ENCODE peak calls at places on chromosomes 6 and 20, in six cellular contexts. K, F, Z, R, E and T are unnamed samples.

GRCh38 chr6:138509371-138509770 is 10.1 kb upstream of the NHSL1 start:
- DNase-seq in F (peak; percentile 53), Z (peak; percentile 16), R (peak; percentile 62), K (peak; percentile 64), E (peak; percentile 6), T (peak; percentile 89)

GRCh38 chr6:126650931-126651330 is 311.0 kb downstream of the CENPW start:
- DNase-seq in E (no peak), Z (no peak), F (no peak), R (no peak), K (no peak), T (no peak)

GRCh38 chr20:32582659-32583580 is 2.2 kb downstream of the NOL4L start:
- DNase-seq in R (no peak), E (peak; percentile 84), K (peak; percentile 87), F (peak; percentile 11), Z (peak; percentile 30), T (no peak)

GRCh38 chr6:19311786-19312185 is 525.4 kb upstream of the ID4 start:
- DNase-seq in K (no peak), F (no peak), E (no peak), Z (no peak), R (no peak), T (no peak)

GRCh38 chr6:830667-831327 is 137.9 kb upstream of the EXOC2 start:
- DNase-seq in E (no peak), K (no peak), Z (no peak), R (no peak), F (no peak), T (no peak)

GRCh38 chr6:137975058-137975940 is 108.2 kb downstream of the TNFAIP3 start:
- DNase-seq in E (no peak), F (no peak), R (no peak), Z (no peak), K (peak; percentile 18), T (no peak)

GRCh38 chr20:50216543-50217206 is 26.0 kb downstream of the CEBPB start:
- DNase-seq in R (no peak), Z (no peak), K (peak; percentile 81), E (no peak), F (no peak), T (no peak)

GRCh38 chr6:15672291-15672690 is 9.5 kb upstream of the DTNBP1 start:
- DNase-seq in F (no peak), K (no peak), E (no peak), Z (no peak), R (no peak), T (no peak)

GRCh38 chr6:36679043-36679821 is 718 bp downstream of the CDKN1A start:
- DNase-seq in Z (peak; percentile 73), K (peak; percentile 71), R (peak; percentile 55), F (peak; percentile 82), E (peak; percentile 68), T (peak; percentile 78)

GRCh38 chr6:148873154-148873553 is 126.3 kb downstream of the UST start:
- DNase-seq in Z (no peak), R (no peak), E (no peak), F (no peak), K (no peak), T (no peak)

GRCh38 chr20:46558511-46558959 is 8.1 kb upstream of the OCSTAMP start:
- DNase-seq in K (peak; percentile 72), R (peak; percentile 73), Z (peak; percentile 11), E (no peak), F (no peak), T (no peak)

GRCh38 chr20:48679603-48680002 is 148.2 kb downstream of the PREX1 start:
- DNase-seq in F (no peak), R (peak; percentile 18), E (no peak), Z (no peak), K (peak; percentile 46), T (peak; percentile 93)

GRCh38 chr6:30568245-30568644 is 3.0 kb upstream of the ABCF1 start:
- DNase-seq in E (no peak), K (no peak), F (no peak), Z (no peak), R (no peak), T (no peak)

DNA sequence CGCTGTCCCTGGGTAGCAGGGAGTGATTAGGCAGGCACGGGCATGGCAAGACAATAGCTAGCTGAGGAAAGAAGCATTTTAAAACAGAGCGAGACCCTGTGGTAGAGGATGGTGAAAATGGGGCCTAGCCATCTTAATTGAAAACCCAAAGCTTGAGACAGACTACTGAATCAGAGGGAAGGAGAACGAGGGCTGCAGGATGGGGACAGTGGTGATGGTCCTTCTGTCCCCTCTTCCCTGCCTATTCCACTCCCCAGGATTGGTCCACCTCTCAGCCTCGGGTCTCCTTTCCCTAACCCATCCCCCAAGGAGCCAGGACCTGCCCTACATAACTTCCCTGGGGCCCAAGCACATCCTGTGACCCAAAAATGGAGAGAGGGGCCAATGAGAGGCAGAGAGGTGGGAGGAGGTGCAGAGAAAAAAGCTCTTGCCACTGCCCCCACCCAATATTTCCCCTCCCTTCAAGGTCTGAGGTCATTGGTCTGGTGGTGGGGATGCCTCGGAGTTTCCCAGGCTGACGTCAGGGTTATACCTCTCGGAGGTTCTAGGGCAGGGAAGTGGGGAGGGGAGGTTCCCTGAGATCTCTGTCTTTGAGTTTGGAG is 884 bp upstream of the CUTA start:
- DNase-seq in F (no peak), Z (no peak), R (no peak), K (no peak), E (no peak), T (no peak)
- H3K4me3 ChIP-seq in F (peak overlapping the region; percentile 78), Z (peak overlapping the region; percentile 66), R (peak overlapping the region; percentile 36), K (peak overlapping the region; percentile 1), E (peak overlapping the region; percentile 56), T (no peak overlapping the region)

GRCh38 chr20:23640873-23641667 is 3.3 kb upstream of the CST3 start:
- DNase-seq in K (no peak), F (no peak), R (no peak), Z (no peak), E (no peak), T (no peak)
- H3K4me1 ChIP-seq in K (peaks cover 9% of the 10 kb centered on the region), F (peaks cover 10% of the 10 kb centered on the region), R (peaks cover 13% of the 10 kb centered on the region), Z (peaks cover 24% of the 10 kb centered on the region), E (peaks cover 9% of the 10 kb centered on the region), T (peaks cover 8% of the 10 kb centered on the region)

GRCh38 chr6:106077170-106077569 is 9.0 kb upstream of the PRDM1 start:
- DNase-seq in E (no peak), Z (no peak), R (no peak), K (no peak), F (no peak), T (no peak)
- TF ChIP-seq CTCF in E (no peak), Z (no peak), R (no peak), K (no peak), F (no peak), T (no peak)

DNA sequence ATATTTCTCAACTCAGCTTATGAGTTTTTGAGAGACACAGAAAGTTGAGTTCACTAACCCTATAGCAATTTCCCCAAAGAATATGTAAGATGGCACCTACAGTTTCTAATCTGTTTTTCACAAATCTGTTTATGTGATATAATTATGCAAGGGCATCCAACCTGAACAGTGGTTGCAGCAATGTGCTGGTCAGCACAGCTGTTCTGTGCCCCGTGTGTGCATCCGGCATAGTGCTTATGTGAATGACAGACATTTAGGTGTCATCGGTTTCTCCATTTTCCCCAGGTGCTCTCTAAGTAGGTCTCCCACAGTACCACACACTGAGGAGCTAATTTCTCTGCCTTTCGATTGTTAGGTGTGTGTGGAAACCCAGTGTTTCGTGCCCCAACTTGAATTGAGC is 7.7 kb upstream of the BACH2 start:
- DNase-seq in K (no peak), Z (no peak), F (no peak), R (no peak), E (no peak), T (no peak)
- H3K4me3 ChIP-seq in K (no peak overlapping the region), Z (no peak overlapping the region), F (no peak overlapping the region), R (no peak overlapping the region), E (no peak overlapping the region), T (no peak overlapping the region)

GRCh38 chr6:106692823-106693216 is 63.4 kb downstream of the QRSL1 start:
- DNase-seq in F (no peak), K (no peak), E (no peak), Z (no peak), R (no peak), T (no peak)

GRCh38 chr6:106692112-106692822 is 62.9 kb downstream of the QRSL1 start:
- DNase-seq in Z (no peak), R (peak; percentile 28), F (no peak), K (peak; percentile 23), E (no peak), T (no peak)

GRCh38 chr6:106694343-106694742 is 65.0 kb downstream of the QRSL1 start:
- DNase-seq in F (no peak), R (no peak), K (no peak), E (no peak), Z (no peak), T (no peak)

GRCh38 chr6:106688177-106688951 is 59.0 kb downstream of the QRSL1 start:
- DNase-seq in K (no peak), R (peak; percentile 7), F (no peak), Z (no peak), E (no peak), T (no peak)

GRCh38 chr6:106693343-106693742 is 64.0 kb downstream of the QRSL1 start:
- DNase-seq in K (no peak), Z (no peak), F (no peak), R (no peak), E (no peak), T (no peak)
- H3K4me1 ChIP-seq in K (no peaks in the 10 kb centered on the region), Z (no peaks in the 10 kb centered on the region), F (no peaks in the 10 kb centered on the region), R (peaks cover 28% of the 10 kb centered on the region), E (no peaks in the 10 kb centered on the region), T (peaks cover 16% of the 10 kb centered on the region)

GRCh38 chr6:107689881-107690545 is 134.1 kb downstream of the SCML4 start:
- DNase-seq in R (no peak), E (no peak), F (no peak), K (no peak), Z (no peak), T (no peak)
- TF ChIP-seq CTCF in R (no peak), E (no peak), F (peak; percentile 6), K (no peak), Z (no peak), T (no peak)

GRCh38 chr6:13573255-13573654 is 1.1 kb upstream of the SIRT5 start:
- DNase-seq in R (no peak), F (no peak), E (no peak), Z (no peak), K (no peak), T (no peak)
- H3K4me3 ChIP-seq in R (peak overlapping the region; percentile 91), F (peak overlapping the region; percentile 84), E (peak overlapping the region; percentile 83), Z (peak overlapping the region; percentile 76), K (peak overlapping the region; percentile 84), T (no peak overlapping the region)

DNA sequence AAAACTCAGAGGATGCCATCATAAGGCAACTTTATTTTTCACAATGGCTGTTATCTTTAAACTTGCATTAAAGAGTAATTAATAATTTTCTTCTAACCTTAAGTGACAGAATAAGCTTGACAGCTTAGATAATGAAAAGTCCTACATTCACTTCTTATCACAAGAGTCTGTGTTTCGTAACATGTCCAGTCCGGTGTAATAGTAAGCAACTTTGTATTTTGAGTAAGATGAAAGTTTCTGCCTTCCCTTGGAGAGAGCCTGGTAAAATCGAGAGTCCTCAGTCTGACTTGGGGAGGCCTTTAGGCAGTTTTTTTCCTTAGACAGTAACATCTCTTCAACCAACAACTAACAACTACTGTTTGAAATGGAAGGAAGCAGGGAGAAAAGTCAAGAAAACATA is 195.6 kb downstream of the GRM1 start:
- DNase-seq in E (no peak), Z (no peak), R (no peak), F (no peak), K (no peak), T (no peak)
- H3K4me1 ChIP-seq in E (no peaks in the 10 kb centered on the region), Z (no peaks in the 10 kb centered on the region), R (no peaks in the 10 kb centered on the region), F (no peaks in the 10 kb centered on the region), K (no peaks in the 10 kb centered on the region), T (no peaks in the 10 kb centered on the region)